ENCODE peak calls at places on chromosome 15, in five cellular contexts. E, G, W, K and A are unnamed samples.

GRCh38 chr15:63436872-63437375 is 55.3 kb upstream of the CA12 start:
- DNase-seq in E (peak), G (peak), W (no peak), K (peak), A (no peak)

GRCh38 chr15:47987461-47987860 is 133.3 kb upstream of the SLC24A5 start:
- DNase-seq in E (no peak), G (no peak), W (no peak), K (no peak), A (no peak)

GRCh38 chr15:97728791-97729190 is 231.7 kb upstream of the ARRDC4 start:
- DNase-seq in E (no peak), G (peak), W (no peak), K (no peak), A (no peak)

GRCh38 chr15:28006116-28006911 is 92.8 kb downstream of the OCA2 start:
- DNase-seq in E (no peak), G (no peak), W (no peak), K (no peak), A (no peak)

GRCh38 chr15:63905131-63905530 is 71.4 kb upstream of the HERC1 start:
- DNase-seq in E (no peak), G (no peak), W (no peak), K (no peak), A (no peak)

GRCh38 chr15:85312925-85313324 is 67.5 kb upstream of the AKAP13 start:
- DNase-seq in E (peak), G (no peak), W (no peak), K (peak), A (peak)

GRCh38 chr15:25933456-25934158 is 70.5 kb upstream of the ATP10A start:
- DNase-seq in E (peak), G (peak), W (peak), K (peak), A (peak)

GRCh38 chr15:49814709-49815108 is 193.9 kb downstream of the DTWD1 start:
- DNase-seq in E (no peak), G (no peak), W (no peak), K (peak), A (no peak)

GRCh38 chr15:90411176-90411575 is 23.1 kb downstream of the IQGAP1 start:
- DNase-seq in E (no peak), G (no peak), W (no peak), K (no peak), A (no peak)

GRCh38 chr15:90408657-90409056 is 20.6 kb downstream of the IQGAP1 start:
- DNase-seq in E (no peak), G (no peak), W (no peak), K (no peak), A (no peak)

GRCh38 chr15:90414408-90415028 is 26.5 kb downstream of the IQGAP1 start:
- DNase-seq in E (peak), G (no peak), W (no peak), K (peak), A (no peak)

GRCh38 chr15:90413411-90414379 is 25.7 kb downstream of the IQGAP1 start:
- DNase-seq in E (peak), G (no peak), W (no peak), K (peak), A (peak)

DNA sequence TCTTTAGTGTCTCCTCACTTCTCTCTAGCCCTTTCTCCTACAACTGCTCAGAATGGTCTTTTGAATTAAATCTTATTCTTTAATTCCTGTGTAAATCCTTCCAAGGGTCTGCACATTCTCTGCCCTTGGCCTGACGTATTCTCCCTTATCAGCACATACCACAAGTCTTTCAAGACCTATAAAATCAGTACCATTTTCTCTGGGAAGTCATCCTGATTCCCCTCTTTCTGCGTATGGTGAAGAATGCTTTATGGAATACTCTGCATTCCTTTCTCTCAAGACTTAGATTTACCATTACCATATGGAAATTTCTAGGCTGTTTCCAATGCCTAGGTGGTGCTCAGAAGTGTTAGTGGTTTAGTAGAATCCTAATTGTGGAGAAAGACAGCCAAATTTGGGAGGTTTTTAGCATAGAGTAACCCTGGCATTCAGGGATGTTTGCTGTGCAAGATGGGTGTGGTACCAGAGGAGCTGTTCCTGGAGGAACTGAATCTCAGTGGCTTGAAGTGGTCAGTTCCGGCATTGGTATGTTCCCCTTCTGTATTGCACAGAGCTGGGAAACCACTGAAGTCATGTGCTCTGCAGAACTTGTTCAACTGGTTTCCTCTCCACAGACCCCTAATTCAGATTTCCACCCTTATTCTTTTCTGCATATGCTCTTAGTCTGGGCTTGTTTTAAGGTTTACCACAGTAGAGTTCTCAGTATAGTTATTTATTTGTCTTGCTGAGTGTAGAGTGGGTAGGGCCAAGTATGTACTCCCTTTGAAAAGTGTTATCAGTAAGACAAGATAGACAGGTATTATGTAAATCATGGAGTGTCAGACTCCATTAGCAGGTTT is 24.5 kb downstream of the IQGAP1 start:
- DNase-seq in E (peak), G (no peak), W (no peak), K (peak), A (peak)
- H4K91ac ChIP-seq in E (peak), G (no peak), W (no peak), K (no peak), A (peak)

GRCh38 chr15:81027200-81027599 is 26.5 kb downstream of the TLNRD1 start:
- DNase-seq in E (peak), G (no peak), W (no peak), K (no peak), A (peak)

GRCh38 chr15:81024265-81024875 is 23.6 kb downstream of the TLNRD1 start:
- DNase-seq in E (no peak), G (no peak), W (no peak), K (no peak), A (no peak)

GRCh38 chr15:81024891-81025290 is 24.2 kb downstream of the TLNRD1 start:
- DNase-seq in E (no peak), G (no peak), W (no peak), K (no peak), A (no peak)

GRCh38 chr15:81021321-81021720 is 20.6 kb downstream of the TLNRD1 start:
- DNase-seq in E (no peak), G (no peak), W (no peak), K (no peak), A (no peak)

GRCh38 chr15:81023483-81024264 is 23.0 kb downstream of the TLNRD1 start:
- DNase-seq in E (peak), G (no peak), W (no peak), K (peak), A (peak)
- H3K9ac ChIP-seq in E (no peak), G (no peak), W (no peak), K (peak), A (no peak)

GRCh38 chr15:39935241-39935640 is 1.3 kb downstream of the EIF2AK4 start:
- DNase-seq in E (no peak), G (no peak), W (no peak), K (no peak), A (peak)
- H3K4me3 ChIP-seq in E (no peak), G (no peak), W (peak), K (no peak), A (no peak)

GRCh38 chr15:70095387-70096214 is 2.1 kb downstream of the TLE3 start:
- DNase-seq in E (no peak), G (no peak), W (peak), K (peak), A (no peak)

GRCh38 chr15:70096215-70096974 is 1.3 kb downstream of the TLE3 start:
- DNase-seq in E (peak), G (peak), W (no peak), K (peak), A (peak)

GRCh38 chr15:70098170-70098460 is 398 bp upstream of the TLE3 start:
- DNase-seq in E (no peak), G (no peak), W (no peak), K (no peak), A (no peak)

GRCh38 chr15:70097337-70098169 is at the start of gene TLE3:
- DNase-seq in E (peak), G (peak), W (peak), K (peak), A (peak)

DNA sequence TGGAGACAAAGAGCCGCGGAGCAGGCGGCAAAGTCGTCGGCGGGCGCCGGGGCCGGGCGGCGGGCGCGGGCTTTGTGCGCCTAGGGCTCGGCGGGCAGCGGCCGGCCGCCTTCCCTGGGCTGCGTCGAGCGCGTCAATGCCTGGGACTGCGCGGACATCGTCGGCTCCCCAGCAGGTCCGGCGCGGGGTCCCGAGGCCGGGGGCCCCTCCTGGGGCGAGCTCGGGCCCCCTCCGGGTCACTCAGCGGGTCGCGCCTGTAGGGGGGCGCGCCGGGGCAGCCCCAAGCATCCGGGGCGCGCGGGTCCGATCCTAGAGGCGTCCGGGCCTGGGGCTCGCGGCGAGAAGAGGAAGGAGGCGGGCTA is 761 bp downstream of the TLE3 start:
- DNase-seq in E (no peak), G (peak), W (no peak), K (no peak), A (no peak)
- H4K91ac ChIP-seq in E (no peak), G (peak), W (no peak), K (peak), A (peak)